ENCODE peak calls at places on chromosome 5, in seven cellular contexts. One of them, this sample, is unnamed.
A peak's percentile ranks its signal among the peaks of the same experiment; 100 is the strongest.

GRCh38 chr5:174145821-174146220 is 100.3 kb downstream of the NSG2 start:
- DNase-seq in ovary: no peak
- DNase-seq in heart left ventricle: no peak
- DNase-seq in Caco-2: no peak
- DNase-seq in fibroblast of pulmonary artery: peak; percentile 0
- DNase-seq in astrocyte: peak; percentile 23
- DNase-seq in testis: no peak
- DNase-seq in this sample: no peak

GRCh38 chr5:67816456-67816855 is 399.1 kb upstream of the PIK3R1 start:
- DNase-seq in fibroblast of pulmonary artery: no peak
- DNase-seq in heart left ventricle: no peak
- DNase-seq in ovary: no peak
- DNase-seq in testis: no peak
- DNase-seq in astrocyte: peak; percentile 51
- DNase-seq in Caco-2: no peak
- DNase-seq in this sample: no peak

GRCh38 chr5:133113331-133114061 is 61.7 kb downstream of the HSPA4 start:
- DNase-seq in testis: peak; percentile 61
- DNase-seq in fibroblast of pulmonary artery: peak; percentile 66
- DNase-seq in Caco-2: no peak
- DNase-seq in astrocyte: peak; percentile 78
- DNase-seq in heart left ventricle: no peak
- DNase-seq in ovary: no peak
- DNase-seq in this sample: peak; percentile 41

GRCh38 chr5:66848749-66849641 is 252.8 kb downstream of the MAST4 start:
- DNase-seq in heart left ventricle: no peak
- DNase-seq in Caco-2: no peak
- DNase-seq in fibroblast of pulmonary artery: peak; percentile 71
- DNase-seq in testis: no peak
- DNase-seq in astrocyte: peak; percentile 59
- DNase-seq in ovary: no peak
- DNase-seq in this sample: no peak

GRCh38 chr5:150258126-150258525 is 31.4 kb downstream of the CAMK2A start:
- DNase-seq in ovary: no peak
- DNase-seq in heart left ventricle: peak; percentile 45
- DNase-seq in astrocyte: no peak
- DNase-seq in fibroblast of pulmonary artery: no peak
- DNase-seq in testis: no peak
- DNase-seq in Caco-2: no peak
- DNase-seq in this sample: no peak

GRCh38 chr5:74232281-74232680 is 408.2 kb downstream of the ENC1 start:
- DNase-seq in testis: no peak
- DNase-seq in fibroblast of pulmonary artery: peak; percentile 56
- DNase-seq in astrocyte: peak; percentile 95
- DNase-seq in Caco-2: no peak
- DNase-seq in heart left ventricle: no peak
- DNase-seq in ovary: no peak
- DNase-seq in this sample: peak; percentile 83

GRCh38 chr5:125056641-125057345 is 310.4 kb upstream of the ZNF608 start:
- DNase-seq in fibroblast of pulmonary artery: no peak
- DNase-seq in astrocyte: no peak
- DNase-seq in testis: no peak
- DNase-seq in heart left ventricle: no peak
- DNase-seq in ovary: no peak
- DNase-seq in Caco-2: no peak
- DNase-seq in this sample: no peak

GRCh38 chr5:131436081-131436480 is 172.2 kb downstream of the CDC42SE2 start:
- DNase-seq in fibroblast of pulmonary artery: no peak
- DNase-seq in astrocyte: no peak
- DNase-seq in heart left ventricle: no peak
- DNase-seq in ovary: no peak
- DNase-seq in testis: peak; percentile 59
- DNase-seq in Caco-2: no peak
- DNase-seq in this sample: no peak

GRCh38 chr5:44329716-44330115 is 59.5 kb downstream of the FGF10 start:
- DNase-seq in fibroblast of pulmonary artery: no peak
- DNase-seq in astrocyte: no peak
- DNase-seq in heart left ventricle: no peak
- DNase-seq in ovary: no peak
- DNase-seq in testis: no peak
- DNase-seq in Caco-2: no peak
- DNase-seq in this sample: no peak

GRCh38 chr5:123881791-123882244 is 369.8 kb downstream of the CSNK1G3 start:
- DNase-seq in ovary: no peak
- DNase-seq in testis: no peak
- DNase-seq in fibroblast of pulmonary artery: peak; percentile 42
- DNase-seq in heart left ventricle: no peak
- DNase-seq in astrocyte: peak; percentile 34
- DNase-seq in Caco-2: no peak
- DNase-seq in this sample: peak; percentile 12

GRCh38 chr5:177557796-177558195 is 3.4 kb upstream of the FAM193B start:
- DNase-seq in ovary: no peak
- DNase-seq in astrocyte: no peak
- DNase-seq in fibroblast of pulmonary artery: no peak
- DNase-seq in heart left ventricle: no peak
- DNase-seq in testis: no peak
- DNase-seq in Caco-2: no peak
- DNase-seq in this sample: no peak

GRCh38 chr5:39517800-39518199 is 93.0 kb upstream of the DAB2 start:
- DNase-seq in astrocyte: peak; percentile 98
- DNase-seq in testis: no peak
- DNase-seq in Caco-2: no peak
- DNase-seq in ovary: no peak
- DNase-seq in fibroblast of pulmonary artery: peak; percentile 91
- DNase-seq in heart left ventricle: no peak
- DNase-seq in this sample: peak; percentile 89

GRCh38 chr5:95760291-95761191 is 29.4 kb downstream of the RHOBTB3 start:
- DNase-seq in heart left ventricle: no peak
- DNase-seq in testis: no peak
- DNase-seq in ovary: no peak
- DNase-seq in Caco-2: no peak
- DNase-seq in fibroblast of pulmonary artery: peak; percentile 94
- DNase-seq in astrocyte: peak; percentile 99
- DNase-seq in this sample: peak; percentile 95

GRCh38 chr5:90037646-90038045 is 371.9 kb downstream of the CETN3 start:
- DNase-seq in heart left ventricle: no peak
- DNase-seq in fibroblast of pulmonary artery: peak; percentile 73
- DNase-seq in ovary: no peak
- DNase-seq in astrocyte: peak; percentile 93
- DNase-seq in Caco-2: no peak
- DNase-seq in testis: no peak
- DNase-seq in this sample: no peak

GRCh38 chr5:158054388-158055092 is 195.6 kb upstream of the CLINT1 start:
- DNase-seq in fibroblast of pulmonary artery: peak; percentile 1
- DNase-seq in testis: no peak
- DNase-seq in Caco-2: no peak
- DNase-seq in heart left ventricle: no peak
- DNase-seq in ovary: no peak
- DNase-seq in astrocyte: peak; percentile 87
- DNase-seq in this sample: peak; percentile 4

GRCh38 chr5:142529626-142530278 is 156.1 kb downstream of the FGF1 start:
- DNase-seq in Caco-2: no peak
- DNase-seq in astrocyte: peak; percentile 88
- DNase-seq in fibroblast of pulmonary artery: peak; percentile 67
- DNase-seq in ovary: no peak
- DNase-seq in heart left ventricle: no peak
- DNase-seq in testis: no peak
- DNase-seq in this sample: peak; percentile 71

GRCh38 chr5:42929871-42930270 is 110.2 kb downstream of the ANXA2R start:
- DNase-seq in astrocyte: no peak
- DNase-seq in Caco-2: no peak
- DNase-seq in testis: no peak
- DNase-seq in ovary: no peak
- DNase-seq in heart left ventricle: no peak
- DNase-seq in fibroblast of pulmonary artery: peak; percentile 71
- DNase-seq in this sample: no peak

GRCh38 chr5:145028626-145029025 is 806.5 kb downstream of the PRELID2 start:
- DNase-seq in astrocyte: no peak
- DNase-seq in testis: no peak
- DNase-seq in ovary: no peak
- DNase-seq in fibroblast of pulmonary artery: no peak
- DNase-seq in heart left ventricle: no peak
- DNase-seq in Caco-2: no peak
- DNase-seq in this sample: no peak
- TF ChIP-seq CTCF in astrocyte: no peak
- TF ChIP-seq CTCF in testis: no peak
- TF ChIP-seq CTCF in ovary: no peak
- TF ChIP-seq CTCF in fibroblast of pulmonary artery: no peak
- TF ChIP-seq CTCF in heart left ventricle: no peak
- TF ChIP-seq CTCF in Caco-2: no peak
- TF ChIP-seq CTCF in this sample: no peak

GRCh38 chr5:152529456-152529855 is 124.4 kb upstream of the NMUR2 start:
- DNase-seq in testis: no peak
- DNase-seq in Caco-2: no peak
- DNase-seq in ovary: no peak
- DNase-seq in astrocyte: no peak
- DNase-seq in fibroblast of pulmonary artery: no peak
- DNase-seq in heart left ventricle: no peak
- DNase-seq in this sample: no peak

GRCh38 chr5:152527358-152528048 is 122.4 kb upstream of the NMUR2 start:
- DNase-seq in astrocyte: no peak
- DNase-seq in Caco-2: no peak
- DNase-seq in fibroblast of pulmonary artery: no peak
- DNase-seq in testis: no peak
- DNase-seq in heart left ventricle: no peak
- DNase-seq in ovary: no peak
- DNase-seq in this sample: no peak

GRCh38 chr5:152532714-152533113 is 127.6 kb upstream of the NMUR2 start:
- DNase-seq in testis: no peak
- DNase-seq in fibroblast of pulmonary artery: peak; percentile 74
- DNase-seq in heart left ventricle: no peak
- DNase-seq in Caco-2: peak; percentile 43
- DNase-seq in ovary: no peak
- DNase-seq in astrocyte: peak; percentile 26
- DNase-seq in this sample: peak; percentile 62
- TF ChIP-seq CTCF in testis: peak; percentile 28
- TF ChIP-seq CTCF in fibroblast of pulmonary artery: peak; percentile 48
- TF ChIP-seq CTCF in heart left ventricle: peak; percentile 32
- TF ChIP-seq CTCF in Caco-2: peak; percentile 67
- TF ChIP-seq CTCF in ovary: peak; percentile 24
- TF ChIP-seq CTCF in astrocyte: peak; percentile 39
- TF ChIP-seq CTCF in this sample: peak; percentile 79

DNA sequence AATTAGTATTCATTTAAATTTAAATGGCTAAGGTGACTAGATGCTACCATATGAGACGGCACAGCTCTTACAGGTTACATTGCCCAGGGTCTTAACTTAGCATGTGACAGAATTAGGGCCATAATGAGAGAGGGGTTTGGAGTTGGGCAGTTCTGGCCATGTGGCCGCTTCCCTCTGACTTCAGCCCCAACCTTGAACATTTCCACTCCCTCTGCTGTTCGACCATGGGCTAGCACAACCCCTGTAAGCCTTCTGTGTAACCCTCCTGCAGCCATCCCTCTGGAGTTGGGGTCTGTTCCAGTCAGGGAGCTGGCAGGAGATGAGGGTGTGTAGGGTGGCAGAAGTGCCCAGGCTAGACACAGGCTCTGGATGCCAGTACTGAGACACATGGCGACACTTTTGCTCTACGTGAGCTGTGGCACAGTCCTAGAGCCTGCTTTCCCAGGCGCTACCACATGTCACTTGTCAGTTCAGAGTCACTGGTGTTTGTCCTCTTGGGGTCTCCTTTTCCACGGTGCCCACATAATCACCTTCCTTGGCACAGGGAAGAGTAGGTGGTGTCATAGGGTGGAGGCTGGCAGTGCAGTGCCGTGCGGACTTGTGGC is 128.7 kb upstream of the PITX1 start:
- DNase-seq in ovary: no peak
- DNase-seq in astrocyte: no peak
- DNase-seq in Caco-2: no peak
- DNase-seq in heart left ventricle: no peak
- DNase-seq in fibroblast of pulmonary artery: no peak
- DNase-seq in testis: no peak
- DNase-seq in this sample: no peak
- TF ChIP-seq CTCF in ovary: no peak
- TF ChIP-seq CTCF in astrocyte: no peak
- TF ChIP-seq CTCF in Caco-2: no peak
- TF ChIP-seq CTCF in heart left ventricle: no peak
- TF ChIP-seq CTCF in fibroblast of pulmonary artery: no peak
- TF ChIP-seq CTCF in testis: no peak
- TF ChIP-seq CTCF in this sample: peak; percentile 45

GRCh38 chr5:57082441-57083067 is 91.3 kb upstream of the GPBP1 start:
- DNase-seq in astrocyte: no peak
- DNase-seq in heart left ventricle: no peak
- DNase-seq in ovary: no peak
- DNase-seq in Caco-2: peak; percentile 46
- DNase-seq in testis: no peak
- DNase-seq in fibroblast of pulmonary artery: peak; percentile 41
- DNase-seq in this sample: peak; percentile 17
- TF ChIP-seq CTCF in astrocyte: no peak
- TF ChIP-seq CTCF in heart left ventricle: no peak
- TF ChIP-seq CTCF in ovary: no peak
- TF ChIP-seq CTCF in Caco-2: peak; percentile 55
- TF ChIP-seq CTCF in testis: peak; percentile 33
- TF ChIP-seq CTCF in fibroblast of pulmonary artery: peak; percentile 43
- TF ChIP-seq CTCF in this sample: peak; percentile 55